ENCODE peak calls at places on chromosome 16, in four cellular contexts. X, K, Z and V are unnamed samples. For H3K4me1, the result is how much of the 10 kb centered on the place peaks cover.

GRCh38 chr16:48272837-48273421 is 25.6 kb upstream of the ABCC11 start:
- DNase-seq in K (peak), X (no peak), Z (no peak), V (no peak)

GRCh38 chr16:22369221-22369811 is 5.1 kb downstream of the CDR2 start:
- DNase-seq in Z (no peak), K (no peak), X (peak), V (no peak)

GRCh38 chr16:67451061-67451703 is 20.3 kb downstream of the HSD11B2 start:
- DNase-seq in K (no peak), X (no peak), Z (no peak), V (no peak)

GRCh38 chr16:4314532-4315184 is 1.2 kb upstream of the GLIS2 start:
- DNase-seq in K (no peak), X (no peak), Z (peak), V (no peak)

GRCh38 chr16:56787185-56787584 is 57.3 kb downstream of the NUP93 start:
- DNase-seq in X (no peak), Z (no peak), K (no peak), V (no peak)

GRCh38 chr16:1002399-1003161 is 21.0 kb downstream of the SOX8 start:
- DNase-seq in X (peak), Z (peak), K (no peak), V (no peak)

GRCh38 chr16:89307421-89307805 is 89.9 kb downstream of the ZNF778 start:
- DNase-seq in Z (no peak), X (no peak), K (peak), V (no peak)

GRCh38 chr16:84367297-84367680 is 1.0 kb upstream of the ATP2C2 start:
- DNase-seq in X (no peak), K (no peak), Z (no peak), V (no peak)

GRCh38 chr16:35102780-35103403 is 1643.5 kb downstream of the TP53TG3F start:
- DNase-seq in Z (no peak), K (no peak), X (peak), V (no peak)

GRCh38 chr16:77873066-77873465 is 84.7 kb downstream of the VAT1L start:
- DNase-seq in X (no peak), K (no peak), Z (no peak), V (no peak)

GRCh38 chr16:11586856-11587642 is at the start of gene LITAF:
- DNase-seq in Z (peak), K (peak), X (no peak), V (no peak)

GRCh38 chr16:85444879-85445778 is 168.0 kb upstream of the GSE1 start:
- DNase-seq in X (no peak), K (no peak), Z (no peak), V (no peak)

GRCh38 chr16:81697321-81697885 is 81.7 kb upstream of the PLCG2 start:
- DNase-seq in X (peak), K (peak), Z (peak), V (no peak)

GRCh38 chr16:85227924-85228462 is 115.7 kb upstream of the CIBAR2 start:
- DNase-seq in X (no peak), Z (peak), K (no peak), V (no peak)

GRCh38 chr16:86925067-86925791 is 346.9 kb downstream of the FOXL1 start:
- DNase-seq in X (no peak), K (no peak), Z (no peak), V (no peak)

GRCh38 chr16:10828851-10829331 is 10.3 kb upstream of the TVP23A start:
- DNase-seq in Z (peak), X (no peak), K (peak), V (no peak)

GRCh38 chr16:84907575-84907974 is 87.8 kb downstream of the CRISPLD2 start:
- DNase-seq in Z (peak), K (peak), X (no peak), V (no peak)

GRCh38 chr16:47787695-47788094 is 326.6 kb downstream of the PHKB start:
- DNase-seq in K (no peak), Z (no peak), X (no peak), V (no peak)

GRCh38 chr16:11625769-11626168 is 39.0 kb upstream of the LITAF start:
- DNase-seq in X (no peak), Z (no peak), K (no peak), V (no peak)

GRCh38 chr16:69089091-69089912 is 16.2 kb upstream of the HAS3 start:
- DNase-seq in K (no peak), Z (peak), X (peak), V (no peak)

GRCh38 chr16:477287-477686 is 50.2 kb upstream of the CAPN15 start:
- DNase-seq in Z (no peak), K (peak), X (no peak), V (no peak)

GRCh38 chr16:51553314-51553713 is 402.2 kb upstream of the SALL1 start:
- DNase-seq in X (no peak), K (no peak), Z (no peak), V (no peak)

GRCh38 chr16:83158320-83158957 is 531.7 kb downstream of the CDH13 start:
- DNase-seq in Z (no peak), X (no peak), K (no peak), V (no peak)
- H3K4me3 ChIP-seq in Z (no peak), X (no peak), K (no peak), V (no peak)

DNA sequence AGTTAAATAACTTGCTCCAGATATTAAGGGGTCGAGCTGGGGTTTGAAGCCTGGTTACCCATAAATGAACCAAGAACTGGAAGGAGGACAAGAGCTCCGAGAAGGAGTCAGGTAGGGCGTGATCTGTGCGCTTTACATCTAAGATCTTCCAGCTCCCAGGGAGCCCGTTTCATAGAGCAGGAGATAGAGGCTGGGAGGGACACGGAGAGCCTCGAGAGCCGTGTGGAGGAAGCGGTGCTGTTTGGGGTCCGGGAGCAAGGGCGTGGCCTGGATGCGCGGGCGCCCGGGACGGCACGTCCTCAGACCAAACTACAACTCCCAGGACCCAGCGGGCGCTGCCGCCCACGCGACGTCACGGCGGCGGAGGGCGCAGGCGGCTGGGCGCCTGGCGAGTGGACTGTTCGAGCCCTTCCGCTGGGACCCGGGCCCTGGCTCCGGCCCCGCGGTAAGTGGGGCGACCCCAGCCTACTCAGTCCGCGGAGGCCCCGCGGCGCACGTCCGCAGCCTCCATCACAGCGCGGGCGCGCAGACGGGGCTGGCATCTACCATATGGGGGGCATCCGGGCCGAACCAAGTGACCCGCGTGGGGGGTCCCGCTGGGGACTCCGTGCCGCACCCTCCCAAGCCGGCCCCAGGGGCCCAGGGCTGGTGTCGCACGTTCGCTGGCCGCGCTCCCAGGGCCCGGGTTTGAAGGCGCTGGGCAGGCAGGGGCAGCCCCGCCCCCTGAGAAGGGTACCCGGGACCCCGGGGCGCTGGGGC is at the start of gene BCKDK:
- DNase-seq in Z (peak), X (peak), K (peak), V (no peak)
- TF ChIP-seq POLR2A in Z (peak), X (peak), K (no peak), V (no peak)

GRCh38 chr16:76639685-76640289 is 362.6 kb downstream of the CNTNAP4 start:
- DNase-seq in K (no peak), X (peak), Z (peak), V (no peak)

GRCh38 chr16:76634847-76635697 is 357.9 kb downstream of the CNTNAP4 start:
- DNase-seq in K (no peak), X (no peak), Z (no peak), V (no peak)
- H3K4me1 ChIP-seq in K (under half), X (under half), Z (under half), V (under half)

GRCh38 chr16:13919330-13919682 is 648 bp upstream of the ERCC4 start:
- DNase-seq in K (no peak), Z (peak), X (peak), V (no peak)

GRCh38 chr16:13923703-13924298 is 3.8 kb downstream of the ERCC4 start:
- DNase-seq in K (no peak), Z (no peak), X (peak), V (no peak)

GRCh38 chr16:13919683-13920509 is at the start of gene ERCC4:
- DNase-seq in Z (peak), X (peak), K (peak), V (peak)

GRCh38 chr16:13920510-13920818 is 510 bp downstream of the ERCC4 start:
- DNase-seq in Z (no peak), X (no peak), K (no peak), V (no peak)

GRCh38 chr16:13921328-13921727 is 1.4 kb downstream of the ERCC4 start:
- DNase-seq in K (no peak), X (no peak), Z (no peak), V (no peak)
- H3K4me3 ChIP-seq in K (no peak), X (peak), Z (no peak), V (no peak)

DNA sequence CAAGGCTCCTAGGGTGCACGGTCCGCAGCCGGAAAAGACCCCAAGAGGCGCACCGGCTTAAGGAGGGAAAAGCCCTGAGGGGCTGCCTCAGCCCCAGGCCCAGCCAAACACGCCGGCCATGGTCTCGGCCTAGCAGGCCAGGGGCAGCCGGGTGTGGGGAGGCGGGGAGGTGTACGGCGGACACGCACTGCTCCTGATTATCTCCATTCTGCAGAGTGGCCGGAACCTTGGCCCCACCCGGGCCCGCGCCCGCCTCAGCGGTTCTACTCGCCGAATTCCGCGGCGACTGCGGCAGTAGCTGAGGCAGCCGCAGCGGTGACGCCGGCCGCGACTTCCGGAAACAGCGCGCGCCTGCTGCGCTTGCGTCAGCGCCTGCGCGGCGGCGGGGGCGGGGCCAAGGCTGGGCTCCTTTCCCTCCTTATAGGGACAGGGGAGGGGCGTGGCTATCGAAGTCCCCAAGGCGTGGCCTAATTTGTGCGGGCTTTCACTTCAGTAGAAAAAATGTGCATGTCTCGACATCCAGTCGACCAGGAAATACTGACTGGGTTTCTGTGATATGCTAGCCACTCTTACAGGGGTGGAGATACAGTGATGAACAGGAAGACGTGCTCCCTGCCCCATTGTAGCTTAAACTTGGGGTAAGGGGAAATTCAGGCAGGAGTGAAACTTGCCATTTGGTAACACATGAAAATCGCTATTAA is at the start of gene PARN:
- DNase-seq in Z (peak), X (peak), K (peak), V (peak)
- TF ChIP-seq POLR2A in Z (peak), X (peak), K (peak), V (peak)

DNA sequence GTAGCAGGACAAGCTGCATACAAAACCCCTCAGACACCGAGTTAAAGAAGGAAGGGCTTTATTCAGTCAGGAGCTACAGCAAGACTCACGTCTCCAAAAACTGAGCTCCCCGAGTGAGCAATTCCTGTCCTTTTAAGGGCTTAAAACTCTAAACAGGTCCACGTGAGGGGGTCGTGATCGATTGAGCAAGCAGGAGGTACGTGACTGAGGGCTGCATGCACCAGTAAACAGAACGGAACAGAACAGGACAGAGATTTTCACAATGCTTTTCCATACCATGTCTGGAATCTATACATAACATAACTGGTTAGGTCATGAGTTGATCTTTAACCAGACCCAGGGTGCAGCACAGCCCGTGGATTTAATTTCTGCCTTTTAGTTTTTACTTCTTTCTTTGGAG is 25.2 kb downstream of the ITGAM start:
- DNase-seq in K (no peak), Z (no peak), X (peak), V (no peak)
- H3K4me1 ChIP-seq in K (under half), Z (under half), X (under half), V (under half)

GRCh38 chr16:2206780-2207433 is 1.7 kb downstream of the MLST8 start:
- DNase-seq in K (no peak), Z (no peak), X (no peak), V (no peak)

GRCh38 chr16:2205104-2205966 is at the start of gene MLST8:
- DNase-seq in K (peak), Z (peak), X (peak), V (peak)

GRCh38 chr16:2206420-2206779 is 1.1 kb downstream of the MLST8 start:
- DNase-seq in X (no peak), Z (no peak), K (no peak), V (no peak)

GRCh38 chr16:2205967-2206313 is 686 bp downstream of the MLST8 start:
- DNase-seq in Z (peak), X (no peak), K (no peak), V (no peak)

GRCh38 chr16:2204727-2205103 is 539 bp upstream of the MLST8 start:
- DNase-seq in K (no peak), X (no peak), Z (no peak), V (no peak)
- H3K4me3 ChIP-seq in K (peak), X (peak), Z (peak), V (peak)

DNA sequence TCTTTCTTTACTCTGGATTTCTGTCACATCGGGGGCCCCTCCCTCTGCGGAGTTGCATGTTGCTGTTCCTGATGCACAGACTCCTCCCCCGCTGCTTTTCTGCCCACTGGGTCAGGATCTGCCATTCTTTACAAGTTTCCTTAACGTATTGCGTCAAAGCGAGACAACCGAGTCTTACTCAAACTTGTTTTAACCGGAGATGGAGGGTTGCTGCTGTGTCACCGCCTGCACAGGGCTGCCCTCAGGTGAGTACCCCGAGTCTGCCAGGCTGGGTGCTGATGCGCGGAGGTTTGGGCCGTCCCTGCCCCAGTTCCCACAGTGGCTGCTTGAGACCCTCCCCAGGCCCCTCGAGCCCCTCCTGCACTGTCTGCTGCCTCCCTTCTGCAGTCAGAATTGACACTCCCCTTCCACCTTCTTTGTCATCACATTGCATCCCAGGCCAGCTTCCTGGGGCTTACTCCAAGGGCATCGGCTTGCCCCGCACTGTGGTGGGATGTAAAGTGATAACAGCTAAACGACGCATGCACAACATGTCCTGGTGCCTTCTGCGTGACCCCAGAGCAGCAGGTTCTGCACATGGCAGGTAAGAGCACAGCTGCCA is 19.3 kb downstream of the CARHSP1 start:
- DNase-seq in Z (no peak), X (no peak), K (peak), V (no peak)
- TF ChIP-seq POLR2A in Z (no peak), X (peak), K (no peak), V (no peak)

GRCh38 chr16:79564594-79565210 is 35.8 kb downstream of the MAF start:
- DNase-seq in Z (no peak), K (no peak), X (peak), V (no peak)
- H3K4me1 ChIP-seq in Z (under half), K (under half), X (under half), V (under half)